ENCODE peak calls at places on chromosomes 12 and 14, in seven cellular contexts. One of them, this sample, is unnamed. For H3K4me1, the result is how much of the 10 kb centered on the place peaks cover.

GRCh38 chr14:100049220-100049619 is 16.0 kb upstream of the EVL start:
- DNase-seq in fibroblast of lung: peak
- DNase-seq in tibial artery: no peak
- DNase-seq in heart right ventricle: no peak
- DNase-seq in stomach: no peak
- DNase-seq in aorta: no peak
- DNase-seq in breast epithelium: no peak
- DNase-seq in this sample: no peak

GRCh38 chr12:4535092-4535491 is 3.6 kb upstream of the RAD51AP1 start:
- DNase-seq in stomach: no peak
- DNase-seq in fibroblast of lung: no peak
- DNase-seq in tibial artery: no peak
- DNase-seq in heart right ventricle: no peak
- DNase-seq in aorta: no peak
- DNase-seq in breast epithelium: no peak
- DNase-seq in this sample: no peak

GRCh38 chr14:93219103-93219726 is 12.2 kb downstream of the UBR7 start:
- DNase-seq in fibroblast of lung: peak
- DNase-seq in aorta: no peak
- DNase-seq in stomach: peak
- DNase-seq in tibial artery: no peak
- DNase-seq in heart right ventricle: no peak
- DNase-seq in breast epithelium: no peak
- DNase-seq in this sample: no peak

GRCh38 chr14:65255583-65256443 is 153.5 kb upstream of the MAX start:
- DNase-seq in tibial artery: no peak
- DNase-seq in stomach: peak
- DNase-seq in aorta: no peak
- DNase-seq in breast epithelium: peak
- DNase-seq in fibroblast of lung: no peak
- DNase-seq in heart right ventricle: no peak
- DNase-seq in this sample: no peak

GRCh38 chr12:109467978-109468676 is 9.0 kb downstream of the KCTD10 start:
- DNase-seq in fibroblast of lung: no peak
- DNase-seq in breast epithelium: no peak
- DNase-seq in heart right ventricle: no peak
- DNase-seq in tibial artery: no peak
- DNase-seq in stomach: no peak
- DNase-seq in aorta: no peak
- DNase-seq in this sample: no peak

GRCh38 chr14:91412939-91413338 is 4.7 kb downstream of the CCDC88C start:
- DNase-seq in aorta: no peak
- DNase-seq in fibroblast of lung: no peak
- DNase-seq in heart right ventricle: no peak
- DNase-seq in stomach: no peak
- DNase-seq in breast epithelium: no peak
- DNase-seq in tibial artery: no peak
- DNase-seq in this sample: no peak

GRCh38 chr12:65943388-65944137 is 119.3 kb downstream of the HMGA2 start:
- DNase-seq in stomach: no peak
- DNase-seq in breast epithelium: no peak
- DNase-seq in tibial artery: no peak
- DNase-seq in heart right ventricle: no peak
- DNase-seq in aorta: no peak
- DNase-seq in fibroblast of lung: no peak
- DNase-seq in this sample: no peak

GRCh38 chr14:36363704-36364103 is 43.3 kb upstream of the MBIP start:
- DNase-seq in aorta: no peak
- DNase-seq in breast epithelium: no peak
- DNase-seq in tibial artery: no peak
- DNase-seq in fibroblast of lung: no peak
- DNase-seq in heart right ventricle: no peak
- DNase-seq in stomach: no peak
- DNase-seq in this sample: no peak

GRCh38 chr14:32584079-32584478 is 255.0 kb downstream of the AKAP6 start:
- DNase-seq in breast epithelium: no peak
- DNase-seq in stomach: no peak
- DNase-seq in fibroblast of lung: no peak
- DNase-seq in heart right ventricle: no peak
- DNase-seq in aorta: no peak
- DNase-seq in tibial artery: no peak
- DNase-seq in this sample: no peak

GRCh38 chr12:68406134-68406576 is 74.0 kb upstream of the MDM1 start:
- DNase-seq in stomach: peak
- DNase-seq in heart right ventricle: peak
- DNase-seq in tibial artery: peak
- DNase-seq in breast epithelium: peak
- DNase-seq in fibroblast of lung: peak
- DNase-seq in aorta: peak
- DNase-seq in this sample: peak

GRCh38 chr14:100435459-100435858 is 112.3 kb downstream of the SLC25A47 start:
- DNase-seq in tibial artery: no peak
- DNase-seq in stomach: no peak
- DNase-seq in fibroblast of lung: no peak
- DNase-seq in heart right ventricle: no peak
- DNase-seq in breast epithelium: no peak
- DNase-seq in aorta: no peak
- DNase-seq in this sample: no peak

GRCh38 chr14:44316647-44317432 is 190.2 kb downstream of the FSCB start:
- DNase-seq in stomach: no peak
- DNase-seq in tibial artery: no peak
- DNase-seq in fibroblast of lung: peak
- DNase-seq in breast epithelium: no peak
- DNase-seq in aorta: no peak
- DNase-seq in heart right ventricle: no peak
- DNase-seq in this sample: no peak

GRCh38 chr12:54034784-54035310 is 2.0 kb downstream of the HOXC5 start:
- DNase-seq in aorta: no peak
- DNase-seq in breast epithelium: no peak
- DNase-seq in tibial artery: no peak
- DNase-seq in heart right ventricle: no peak
- DNase-seq in stomach: no peak
- DNase-seq in fibroblast of lung: no peak
- DNase-seq in this sample: no peak

GRCh38 chr14:50396636-50397460 is at the start of gene CDKL1:
- DNase-seq in tibial artery: peak
- DNase-seq in fibroblast of lung: peak
- DNase-seq in heart right ventricle: peak
- DNase-seq in aorta: peak
- DNase-seq in breast epithelium: peak
- DNase-seq in stomach: peak
- DNase-seq in this sample: peak

GRCh38 chr12:107593713-107594381 is 91.8 kb upstream of the PWP1 start:
- DNase-seq in stomach: no peak
- DNase-seq in fibroblast of lung: no peak
- DNase-seq in breast epithelium: no peak
- DNase-seq in tibial artery: no peak
- DNase-seq in heart right ventricle: no peak
- DNase-seq in aorta: no peak
- DNase-seq in this sample: no peak

GRCh38 chr12:121110211-121110940 is 22.3 kb upstream of the P2RX7 start:
- DNase-seq in fibroblast of lung: peak
- DNase-seq in heart right ventricle: peak
- DNase-seq in breast epithelium: peak
- DNase-seq in stomach: peak
- DNase-seq in tibial artery: peak
- DNase-seq in aorta: peak
- DNase-seq in this sample: peak

GRCh38 chr12:41409628-41410027 is 221.5 kb downstream of the PDZRN4 start:
- DNase-seq in heart right ventricle: no peak
- DNase-seq in fibroblast of lung: no peak
- DNase-seq in aorta: no peak
- DNase-seq in stomach: no peak
- DNase-seq in tibial artery: no peak
- DNase-seq in breast epithelium: no peak
- DNase-seq in this sample: no peak

GRCh38 chr12:28568709-28569108 is 378.5 kb downstream of the CCDC91 start:
- DNase-seq in breast epithelium: no peak
- DNase-seq in heart right ventricle: no peak
- DNase-seq in aorta: no peak
- DNase-seq in fibroblast of lung: no peak
- DNase-seq in stomach: no peak
- DNase-seq in tibial artery: no peak
- DNase-seq in this sample: no peak

GRCh38 chr12:95520825-95521224 is 30.5 kb downstream of the USP44 start:
- DNase-seq in stomach: no peak
- DNase-seq in tibial artery: no peak
- DNase-seq in breast epithelium: no peak
- DNase-seq in heart right ventricle: no peak
- DNase-seq in aorta: no peak
- DNase-seq in fibroblast of lung: no peak
- DNase-seq in this sample: no peak

GRCh38 chr14:30584058-30584630 is 25.2 kb downstream of the G2E3 start:
- DNase-seq in aorta: no peak
- DNase-seq in tibial artery: no peak
- DNase-seq in breast epithelium: no peak
- DNase-seq in fibroblast of lung: peak
- DNase-seq in heart right ventricle: no peak
- DNase-seq in stomach: no peak
- DNase-seq in this sample: no peak

DNA sequence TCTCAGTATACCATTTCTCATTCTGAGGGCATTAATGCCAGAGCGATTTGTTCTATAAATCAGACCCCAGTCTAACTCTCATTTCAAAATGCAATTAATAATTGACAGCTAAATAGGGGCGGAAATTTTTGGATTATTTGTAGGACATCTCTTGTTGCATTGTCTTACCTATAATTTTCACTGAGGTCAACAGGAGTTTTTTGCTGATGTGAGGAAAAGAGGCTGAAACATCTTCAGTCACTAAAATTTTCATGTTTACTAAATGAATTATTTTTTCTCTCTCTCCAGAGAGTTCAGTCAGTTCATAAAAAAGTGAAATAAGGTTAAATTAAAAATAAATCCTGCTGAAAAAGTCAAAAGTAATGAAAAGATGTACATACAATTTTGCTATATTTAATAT is 295.9 kb downstream of the CCER1 start:
- DNase-seq in stomach: no peak
- DNase-seq in aorta: no peak
- DNase-seq in heart right ventricle: no peak
- DNase-seq in tibial artery: no peak
- DNase-seq in breast epithelium: no peak
- DNase-seq in fibroblast of lung: no peak
- DNase-seq in this sample: no peak
- H3K4me1 ChIP-seq in stomach: under half
- H3K4me1 ChIP-seq in aorta: under half
- H3K4me1 ChIP-seq in heart right ventricle: under half
- H3K4me1 ChIP-seq in tibial artery: under half
- H3K4me1 ChIP-seq in breast epithelium: under half
- H3K4me1 ChIP-seq in fibroblast of lung: under half
- H3K4me1 ChIP-seq in this sample: under half

GRCh38 chr14:59481407-59482119 is 2.6 kb downstream of the L3HYPDH start:
- DNase-seq in breast epithelium: no peak
- DNase-seq in tibial artery: no peak
- DNase-seq in stomach: no peak
- DNase-seq in fibroblast of lung: peak
- DNase-seq in aorta: no peak
- DNase-seq in heart right ventricle: no peak
- DNase-seq in this sample: no peak
- H3K4me3 ChIP-seq in breast epithelium: no peak
- H3K4me3 ChIP-seq in tibial artery: peak
- H3K4me3 ChIP-seq in stomach: no peak
- H3K4me3 ChIP-seq in fibroblast of lung: peak
- H3K4me3 ChIP-seq in aorta: no peak
- H3K4me3 ChIP-seq in heart right ventricle: peak
- H3K4me3 ChIP-seq in this sample: peak

GRCh38 chr12:128783129-128783574 is 40.6 kb downstream of the SLC15A4 start:
- DNase-seq in fibroblast of lung: no peak
- DNase-seq in stomach: no peak
- DNase-seq in tibial artery: no peak
- DNase-seq in breast epithelium: no peak
- DNase-seq in heart right ventricle: no peak
- DNase-seq in aorta: no peak
- DNase-seq in this sample: no peak
- H3K27ac ChIP-seq in fibroblast of lung: no peak
- H3K27ac ChIP-seq in stomach: no peak
- H3K27ac ChIP-seq in tibial artery: no peak
- H3K27ac ChIP-seq in breast epithelium: no peak
- H3K27ac ChIP-seq in heart right ventricle: no peak
- H3K27ac ChIP-seq in aorta: no peak
- H3K27ac ChIP-seq in this sample: no peak

GRCh38 chr14:68666206-68666730 is 126.6 kb downstream of the ZFP36L1 start:
- DNase-seq in stomach: no peak
- DNase-seq in aorta: no peak
- DNase-seq in heart right ventricle: no peak
- DNase-seq in breast epithelium: no peak
- DNase-seq in fibroblast of lung: no peak
- DNase-seq in tibial artery: no peak
- DNase-seq in this sample: no peak
- H3K4me1 ChIP-seq in stomach: half or more
- H3K4me1 ChIP-seq in aorta: under half
- H3K4me1 ChIP-seq in heart right ventricle: half or more
- H3K4me1 ChIP-seq in breast epithelium: under half
- H3K4me1 ChIP-seq in fibroblast of lung: half or more
- H3K4me1 ChIP-seq in tibial artery: half or more
- H3K4me1 ChIP-seq in this sample: half or more

This sample was measured in left ventricle myocardium inferior.